ENCODE peak calls at places on chromosome 18, in eight cellular contexts. O, I, M, X, Y, V, K and Z are unnamed samples.

GRCh38 chr18:54388203-54389142 is 30.8 kb downstream of the C18orf54 start:
- DNase-seq in O (peak; percentile 52), I (peak; percentile 77), M (peak; percentile 41), X (no peak), Y (peak; percentile 61), V (no peak), K (no peak), Z (peak; percentile 85)

GRCh38 chr18:6543330-6543908 is 128.7 kb upstream of the L3MBTL4 start:
- DNase-seq in O (no peak), I (peak; percentile 12), M (peak; percentile 19), X (no peak), Y (no peak), V (no peak), K (no peak), Z (peak; percentile 40)

GRCh38 chr18:42310956-42311355 is 355.9 kb downstream of the PIK3C3 start:
- DNase-seq in O (no peak), I (no peak), M (no peak), X (no peak), Y (no peak), V (peak; percentile 74), K (peak; percentile 68), Z (peak; percentile 41)

GRCh38 chr18:49371786-49372185 is 88.7 kb downstream of the DYM start:
- DNase-seq in O (no peak), I (no peak), M (no peak), X (no peak), Y (no peak), V (no peak), K (no peak), Z (peak; percentile 70)

GRCh38 chr18:845152-845819 is 33.2 kb upstream of the YES1 start:
- DNase-seq in O (no peak), I (no peak), M (no peak), X (no peak), Y (no peak), V (no peak), K (no peak), Z (peak; percentile 56)

GRCh38 chr18:21599585-21600525 is 649 bp downstream of the ESCO1 start:
- DNase-seq in O (no peak), I (peak; percentile 86), M (peak; percentile 75), X (peak; percentile 91), Y (no peak), V (no peak), K (no peak), Z (peak; percentile 24)

GRCh38 chr18:26813043-26813442 is 52.5 kb downstream of the AQP4 start:
- DNase-seq in O (peak; percentile 67), I (peak; percentile 48), M (peak; percentile 20), X (no peak), Y (no peak), V (no peak), K (no peak), Z (no peak)

GRCh38 chr18:58110398-58110797 is 66.4 kb downstream of the NEDD4L start:
- DNase-seq in O (no peak), I (peak; percentile 46), M (no peak), X (no peak), Y (no peak), V (no peak), K (no peak), Z (no peak)

GRCh38 chr18:29174891-29175290 is 998.0 kb upstream of the CDH2 start:
- DNase-seq in O (no peak), I (no peak), M (no peak), X (no peak), Y (no peak), V (no peak), K (no peak), Z (no peak)

GRCh38 chr18:49690307-49690706 is 123.0 kb downstream of the ACAA2 start:
- DNase-seq in O (no peak), I (no peak), M (no peak), X (no peak), Y (peak; percentile 66), V (no peak), K (no peak), Z (peak; percentile 85)

GRCh38 chr18:634551-635045 is 22.9 kb upstream of the TYMS start:
- DNase-seq in O (no peak), I (no peak), M (no peak), X (no peak), Y (no peak), V (no peak), K (no peak), Z (no peak)

GRCh38 chr18:53944721-53945120 is 279.7 kb downstream of the MBD2 start:
- DNase-seq in O (no peak), I (peak; percentile 33), M (no peak), X (no peak), Y (no peak), V (no peak), K (no peak), Z (no peak)

GRCh38 chr18:9366126-9366714 is 31.6 kb downstream of the TWSG1 start:
- DNase-seq in O (peak; percentile 58), I (no peak), M (no peak), X (no peak), Y (no peak), V (peak; percentile 61), K (no peak), Z (peak; percentile 60)

GRCh38 chr18:58180738-58181353 is 136.8 kb downstream of the NEDD4L start:
- DNase-seq in O (peak; percentile 86), I (peak; percentile 66), M (peak; percentile 35), X (no peak), Y (peak; percentile 16), V (no peak), K (no peak), Z (peak; percentile 33)

DNA sequence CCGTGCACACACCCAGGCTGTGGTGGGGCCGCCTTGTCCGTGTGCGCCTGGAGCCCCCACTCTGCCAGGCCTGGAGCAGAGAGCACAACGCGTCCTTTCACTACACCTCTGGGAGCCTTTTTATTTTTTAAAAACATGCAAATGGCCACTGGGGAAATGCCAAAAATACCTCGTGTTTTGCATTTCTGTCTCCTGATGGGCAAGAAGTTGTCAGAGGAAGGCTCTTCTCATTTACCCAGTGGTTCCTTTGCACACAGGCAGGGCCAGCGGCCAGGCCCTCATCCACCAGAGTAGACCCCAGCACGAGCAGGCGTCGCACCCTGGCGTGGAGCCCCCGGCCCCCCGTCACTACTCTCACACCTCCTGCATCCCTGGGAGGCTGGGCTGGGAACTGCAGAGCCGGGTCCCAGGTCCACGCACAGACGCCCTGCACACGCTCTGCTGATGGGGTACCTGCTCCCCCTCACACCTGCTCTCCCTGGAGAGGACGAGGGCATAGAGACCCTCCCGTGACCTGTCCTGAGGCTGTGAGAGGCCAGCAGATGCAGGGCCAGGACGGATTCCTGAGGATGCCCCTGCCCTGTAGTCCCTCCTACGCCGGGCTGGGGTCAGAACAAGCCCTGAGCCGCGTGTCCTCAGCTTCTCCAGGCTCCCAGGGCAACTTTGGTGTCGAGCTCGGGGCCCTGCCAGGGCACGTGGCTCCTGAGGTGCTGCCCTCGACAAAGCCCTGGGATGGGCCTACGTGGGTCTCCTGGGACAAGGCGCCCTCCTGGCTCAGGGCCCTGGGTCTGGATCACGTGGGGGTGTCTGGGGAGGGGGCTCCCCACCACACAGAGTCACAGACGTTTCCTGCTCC is 64.9 kb downstream of the NFATC1 start:
- DNase-seq in O (no peak), I (peak; percentile 71), M (peak; percentile 82), X (no peak), Y (no peak), V (no peak), K (no peak), Z (peak; percentile 11)
- H3K4me3 ChIP-seq in O (no peak overlapping the region), I (peak overlapping the region; percentile 7), M (peak overlapping the region; percentile 53), X (no peak overlapping the region), Y (no peak overlapping the region), V (no peak overlapping the region), K (no peak overlapping the region), Z (no peak overlapping the region)

DNA sequence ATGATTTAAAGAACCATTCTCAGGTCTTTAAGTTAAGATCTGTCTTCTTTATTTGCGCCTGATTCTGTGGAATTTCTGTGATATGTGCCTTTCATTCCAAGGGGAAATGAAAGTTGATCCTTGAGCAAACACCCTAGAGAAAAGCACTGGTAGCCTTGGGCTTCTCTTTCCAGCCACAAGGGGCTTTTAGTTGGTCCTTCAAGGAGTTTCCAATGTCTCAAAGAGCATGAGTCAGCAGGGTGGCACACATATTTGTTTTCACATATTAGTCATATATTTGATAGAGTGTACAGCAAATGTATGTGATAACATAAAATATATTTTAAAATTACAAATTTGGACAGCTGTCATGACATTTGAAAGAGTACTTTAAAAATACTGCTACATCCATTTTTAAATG is 339.5 kb downstream of the TXNL1 start:
- DNase-seq in O (no peak), I (no peak), M (no peak), X (no peak), Y (no peak), V (no peak), K (no peak), Z (peak; percentile 27)
- TF ChIP-seq CTCF in O (no peak), I (no peak), M (no peak), X (no peak), Y (peak; percentile 47), V (no peak), K (no peak), Z (peak; percentile 36)

GRCh38 chr18:76908277-76908676 is 85.9 kb downstream of the ZNF236 start:
- DNase-seq in O (no peak), I (no peak), M (no peak), X (no peak), Y (no peak), V (no peak), K (no peak), Z (no peak)

GRCh38 chr18:76909418-76909817 is 87.1 kb downstream of the ZNF236 start:
- DNase-seq in O (no peak), I (no peak), M (no peak), X (no peak), Y (no peak), V (no peak), K (no peak), Z (no peak)

GRCh38 chr18:76911440-76911839 is 89.1 kb downstream of the ZNF236 start:
- DNase-seq in O (no peak), I (no peak), M (no peak), X (no peak), Y (no peak), V (no peak), K (no peak), Z (no peak)

GRCh38 chr18:76903386-76903785 is 81.0 kb downstream of the ZNF236 start:
- DNase-seq in O (no peak), I (no peak), M (no peak), X (no peak), Y (no peak), V (no peak), K (no peak), Z (peak; percentile 1)

GRCh38 chr18:76905821-76906220 is 83.5 kb downstream of the ZNF236 start:
- DNase-seq in O (no peak), I (no peak), M (no peak), X (no peak), Y (no peak), V (no peak), K (no peak), Z (no peak)
- H3K4me3 ChIP-seq in O (no peak overlapping the region), I (no peak overlapping the region), M (no peak overlapping the region), X (no peak overlapping the region), Y (no peak overlapping the region), V (no peak overlapping the region), K (no peak overlapping the region), Z (no peak overlapping the region)

DNA sequence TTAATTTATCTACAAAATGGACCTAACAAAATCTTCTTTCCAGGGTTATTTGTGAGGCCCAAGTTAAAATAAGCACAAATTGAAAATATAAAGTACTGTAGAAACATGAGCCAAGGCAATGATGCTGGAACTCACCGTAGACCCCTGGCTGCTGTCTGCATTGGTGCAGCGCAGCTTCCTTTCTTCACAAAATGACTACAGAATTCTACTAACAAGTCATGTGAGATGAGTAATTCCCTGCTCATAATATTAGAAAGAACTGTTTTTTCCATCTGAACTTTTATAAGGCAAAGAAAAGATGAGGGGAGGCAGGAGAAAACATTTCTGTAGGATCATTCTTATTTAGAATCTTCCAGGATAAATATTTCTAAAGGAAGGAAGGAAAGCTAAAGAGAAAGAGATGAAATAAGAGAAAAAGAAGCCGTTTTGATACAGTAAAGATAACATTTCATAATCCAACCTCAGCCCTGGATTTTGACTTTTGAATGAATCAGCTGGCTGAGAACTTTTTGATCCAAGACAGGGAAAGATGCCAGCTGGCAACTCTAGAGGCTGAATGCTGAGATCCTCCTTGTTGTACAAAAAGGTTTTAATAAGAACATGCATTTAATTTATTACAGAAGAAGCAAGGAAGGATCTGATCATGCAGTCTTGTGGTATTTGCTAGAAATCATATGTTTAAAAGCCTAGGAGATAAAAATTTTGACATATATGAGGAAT is 183.9 kb upstream of the KLHL14 start:
- DNase-seq in O (peak; percentile 66), I (no peak), M (peak; percentile 10), X (no peak), Y (peak; percentile 2), V (no peak), K (no peak), Z (peak; percentile 7)
- TF ChIP-seq CTCF in O (no peak), I (no peak), M (peak; percentile 30), X (no peak), Y (peak; percentile 42), V (no peak), K (no peak), Z (peak; percentile 10)